ENCODE peak calls at places on chromosomes 7 and 10, in eight cellular contexts. U is keratinocyte, T is neuronal stem cell, F is IMR-90, M is GM23248, G is MM.1S, L is H9, K is fibroblast of lung. Y is an unnamed sample.

GRCh38 chr7:17022915-17023314 is 141.1 kb upstream of the AGR3 start:
- DNase-seq in K (no peak), T (no peak), U (no peak), M (no peak), G (no peak), L (no peak), F (no peak), Y (no peak)

GRCh38 chr10:117631276-117632151 is 89.0 kb downstream of the EMX2 start:
- DNase-seq in K (no peak), T (no peak), F (no peak), U (no peak), L (no peak), G (no peak), M (no peak), Y (no peak)

GRCh38 chr7:123208793-123209192 is 9.0 kb upstream of the SLC13A1 start:
- DNase-seq in U (no peak), K (no peak), F (no peak), M (no peak), G (peak), L (no peak), T (no peak), Y (peak)

GRCh38 chr7:1123721-1124120 is 35.8 kb downstream of the GPER1 start:
- DNase-seq in G (no peak), U (no peak), K (peak), T (peak), M (peak), F (peak), L (peak), Y (no peak)

GRCh38 chr10:133611079-133611478 is 15.5 kb downstream of the FRG2B start:
- DNase-seq in T (no peak), L (no peak), K (no peak), G (no peak), M (no peak), F (no peak), U (no peak), Y (no peak)

GRCh38 chr7:105325225-105325904 is 63.4 kb downstream of the SRPK2 start:
- DNase-seq in T (no peak), F (no peak), M (no peak), G (no peak), U (no peak), K (no peak), L (no peak), Y (peak)

GRCh38 chr7:112211348-112211907 is 4.9 kb downstream of the ZNF277 start:
- DNase-seq in T (no peak), L (no peak), F (peak), K (peak), M (peak), G (no peak), U (no peak), Y (no peak)

GRCh38 chr10:11884706-11885423 is 61.7 kb downstream of the PROSER2 start:
- DNase-seq in L (no peak), U (no peak), F (no peak), M (no peak), T (no peak), K (no peak), G (no peak), Y (no peak)

GRCh38 chr7:24942226-24942625 is 37.8 kb downstream of the OSBPL3 start:
- DNase-seq in M (no peak), F (no peak), U (no peak), G (no peak), L (no peak), K (no peak), T (no peak), Y (no peak)

GRCh38 chr7:517848-518629 is 1.6 kb downstream of the PDGFA start:
- DNase-seq in M (peak), L (no peak), G (no peak), K (peak), U (no peak), F (peak), T (peak), Y (no peak)

GRCh38 chr10:49552277-49552676 is 13.4 kb upstream of the ERCC6 start:
- DNase-seq in T (no peak), U (peak), K (peak), M (peak), L (no peak), G (no peak), F (peak), Y (no peak)

GRCh38 chr10:99341860-99342517 is 12.8 kb downstream of the CNNM1 start:
- DNase-seq in M (peak), F (peak), U (no peak), K (peak), L (no peak), G (peak), T (no peak), Y (no peak)

GRCh38 chr7:44445986-44446671 is 44.3 kb downstream of the NUDCD3 start:
- DNase-seq in U (no peak), M (no peak), G (no peak), L (no peak), T (no peak), K (no peak), F (no peak), Y (no peak)

GRCh38 chr7:44977304-44977858 is 1.4 kb downstream of the MYO1G start:
- DNase-seq in G (no peak), L (no peak), M (peak), F (no peak), K (no peak), U (no peak), T (no peak), Y (peak)

GRCh38 chr10:4685495-4685894 is 140.5 kb upstream of the AKR1E2 start:
- DNase-seq in F (no peak), G (no peak), M (no peak), T (no peak), K (peak), U (no peak), L (no peak), Y (no peak)

GRCh38 chr7:957418-958220 is 3.1 kb upstream of the ADAP1 start:
- DNase-seq in L (peak), U (no peak), T (no peak), G (no peak), F (no peak), M (no peak), K (no peak), Y (no peak)

GRCh38 chr10:75233444-75234016 is 2.2 kb downstream of the COMTD1 start:
- DNase-seq in G (no peak), L (no peak), F (no peak), M (peak), T (no peak), K (no peak), U (no peak), Y (peak)

GRCh38 chr7:27723086-27723485 is 16.9 kb upstream of the TAX1BP1 start:
- DNase-seq in L (no peak), U (no peak), F (no peak), T (no peak), G (no peak), M (peak), K (peak), Y (peak)

GRCh38 chr10:1229574-1229973 is 173.4 kb downstream of the WDR37 start:
- DNase-seq in L (no peak), F (no peak), G (no peak), K (no peak), M (no peak), T (no peak), U (no peak), Y (no peak)

GRCh38 chr10:78071857-78072179 is 38.2 kb downstream of the RPS24 start:
- DNase-seq in F (no peak), T (no peak), G (no peak), L (no peak), K (no peak), U (no peak), M (no peak), Y (no peak)

GRCh38 chr7:37973915-37974314 is 53.5 kb downstream of the EPDR1 start:
- DNase-seq in T (no peak), U (no peak), L (no peak), M (no peak), F (no peak), G (no peak), K (peak), Y (no peak)

GRCh38 chr7:39825391-39825790 is 124.7 kb upstream of the CDK13 start:
- DNase-seq in G (peak), L (no peak), T (no peak), U (no peak), K (no peak), F (peak), M (no peak), Y (no peak)

GRCh38 chr10:118007773-118008172 is 39.0 kb downstream of the RAB11FIP2 start:
- DNase-seq in G (no peak), M (no peak), U (no peak), T (no peak), K (no peak), L (no peak), F (peak), Y (no peak)

GRCh38 chr10:124741922-124742417 is 2.2 kb downstream of the FAM53B start:
- DNase-seq in F (no peak), G (no peak), L (no peak), T (no peak), U (no peak), K (no peak), M (no peak), Y (peak)

GRCh38 chr10:102583435-102584417 is 60.6 kb upstream of the TRIM8 start:
- DNase-seq in K (peak), F (peak), L (peak), T (peak), U (peak), M (peak), G (peak), Y (peak)

GRCh38 chr7:131057015-131057518 is 270.6 kb upstream of the MKLN1 start:
- DNase-seq in K (peak), L (no peak), F (peak), M (peak), T (no peak), G (peak), U (no peak), Y (peak)

GRCh38 chr10:43689955-43690771 is 41.5 kb upstream of the ZNF32 start:
- DNase-seq in T (peak), K (peak), F (peak), M (peak), U (no peak), G (peak), L (peak), Y (peak)

GRCh38 chr7:66138994-66139752 is 24.5 kb downstream of the CRCP start:
- DNase-seq in M (peak), U (no peak), L (no peak), K (peak), F (peak), T (no peak), G (no peak), Y (no peak)

GRCh38 chr10:8053446-8054242 is 844 bp upstream of the GATA3 start:
- DNase-seq in F (peak), U (no peak), K (peak), T (peak), L (peak), M (peak), G (peak), Y (peak)

GRCh38 chr7:117875566-117875965 is 2.3 kb upstream of the CTTNBP2 start:
- DNase-seq in F (peak), G (peak), M (peak), U (no peak), K (peak), L (peak), T (peak), Y (no peak)

GRCh38 chr10:49240946-49241345 is 52.8 kb upstream of the TMEM273 start:
- DNase-seq in L (no peak), K (no peak), T (no peak), U (no peak), F (no peak), G (no peak), M (no peak), Y (no peak)

GRCh38 chr7:74043523-74043951 is 15.6 kb downstream of the ELN start:
- DNase-seq in G (no peak), F (peak), U (no peak), L (peak), M (peak), K (peak), T (no peak), Y (no peak)

GRCh38 chr7:2201686-2202360 is 30.9 kb downstream of the MAD1L1 start:
- DNase-seq in M (peak), L (peak), K (no peak), T (no peak), U (no peak), G (no peak), F (no peak), Y (no peak)

GRCh38 chr7:123608991-123609882 is 7.6 kb downstream of the ASB15 start:
- DNase-seq in K (no peak), L (no peak), T (no peak), U (no peak), F (no peak), G (no peak), M (no peak), Y (no peak)

GRCh38 chr10:62388328-62388727 is 14.2 kb downstream of the ZNF365 start:
- DNase-seq in F (no peak), T (no peak), G (no peak), M (no peak), K (no peak), L (peak), U (no peak), Y (no peak)

GRCh38 chr7:131031100-131031868 is 296.4 kb upstream of the MKLN1 start:
- DNase-seq in G (no peak), K (no peak), M (no peak), L (no peak), F (no peak), U (no peak), T (no peak), Y (no peak)

GRCh38 chr10:43594944-43595589 is 11.2 kb upstream of the ZNF485 start:
- DNase-seq in L (no peak), M (peak), F (peak), U (no peak), K (peak), G (peak), T (no peak), Y (peak)

GRCh38 chr7:92691578-92691977 is 101.4 kb upstream of the FAM133B start:
- DNase-seq in F (peak), U (no peak), T (no peak), L (no peak), G (peak), K (peak), M (peak), Y (peak)

GRCh38 chr10:6035101-6035834 is 26.9 kb downstream of the IL2RA start:
- DNase-seq in T (no peak), L (no peak), K (no peak), F (no peak), U (no peak), M (no peak), G (no peak), Y (no peak)

GRCh38 chr10:72061930-72062329 is 26.4 kb downstream of the SPOCK2 start:
- DNase-seq in G (no peak), L (no peak), T (no peak), F (no peak), M (no peak), U (no peak), K (no peak), Y (no peak)
- H2AFZ ChIP-seq in G (no peak), L (no peak), T (no peak), F (no peak), M (no peak), U (no peak), K (no peak), Y (no peak)

DNA sequence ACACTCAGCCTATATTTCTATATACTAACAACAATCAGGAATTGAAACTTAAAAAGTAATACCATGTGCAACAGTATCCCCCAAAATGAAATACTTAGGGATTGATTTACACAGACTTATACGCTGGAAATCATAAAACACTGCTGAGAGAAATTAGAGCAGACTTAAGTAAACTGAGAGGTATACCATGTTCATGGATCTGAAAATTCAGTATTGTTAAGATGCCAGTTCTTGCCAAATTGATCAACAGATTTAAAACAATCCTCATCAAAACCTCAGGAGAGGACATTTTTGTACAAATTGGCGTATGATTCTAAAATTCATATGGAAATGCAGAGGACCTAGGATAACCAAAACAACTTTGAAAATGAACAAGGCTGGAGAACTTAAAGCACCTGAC is 37.3 kb downstream of the DCLRE1C start:
- DNase-seq in G (no peak), T (no peak), M (no peak), L (no peak), K (no peak), U (no peak), F (no peak), Y (no peak)
- H2AFZ ChIP-seq in G (no peak), T (no peak), M (no peak), L (no peak), K (no peak), U (no peak), F (no peak), Y (no peak)

GRCh38 chr7:28939367-28939766 is 18.8 kb downstream of the TRIL start:
- DNase-seq in K (no peak), L (no peak), M (no peak), U (no peak), T (no peak), G (no peak), F (no peak), Y (no peak)
- H2AFZ ChIP-seq in K (no peak), L (no peak), M (no peak), U (no peak), T (peak), G (no peak), F (no peak), Y (no peak)

GRCh38 chr10:32149257-32149955 is 93.2 kb upstream of the KIF5B start:
- DNase-seq in F (peak), L (no peak), K (peak), M (peak), G (no peak), U (peak), T (no peak), Y (no peak)

GRCh38 chr10:32150532-32151101 is 94.4 kb upstream of the KIF5B start:
- DNase-seq in F (no peak), L (no peak), K (peak), M (no peak), U (no peak), G (no peak), T (no peak), Y (no peak)

GRCh38 chr10:32147730-32148129 is 91.5 kb upstream of the KIF5B start:
- DNase-seq in L (no peak), M (no peak), T (no peak), K (no peak), U (no peak), F (no peak), G (no peak), Y (no peak)

GRCh38 chr10:32146166-32146565 is 89.9 kb upstream of the KIF5B start:
- DNase-seq in M (no peak), U (no peak), F (no peak), L (no peak), T (no peak), G (no peak), K (no peak), Y (no peak)

DNA sequence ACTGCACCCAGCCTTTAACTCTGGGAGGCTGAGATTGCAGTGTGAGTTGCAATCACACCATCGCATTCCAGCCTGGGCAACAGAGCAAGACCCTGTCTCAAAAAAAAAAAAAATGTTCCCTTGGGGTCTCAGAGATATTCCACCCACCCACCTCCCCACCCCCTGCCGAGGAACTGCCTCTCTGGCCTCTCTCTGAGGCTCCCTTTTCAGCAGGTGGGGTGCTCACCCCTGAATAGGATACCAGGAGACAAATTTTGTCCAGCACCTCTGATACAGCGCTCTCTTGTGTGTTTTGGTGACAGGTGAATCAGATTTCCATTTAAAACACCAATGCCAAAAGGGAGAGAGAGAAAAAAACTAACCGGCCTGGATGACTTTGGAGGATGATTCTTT is 92.6 kb upstream of the KIF5B start:
- DNase-seq in M (no peak), G (no peak), L (no peak), K (no peak), U (no peak), F (no peak), T (no peak), Y (no peak)
- H2AFZ ChIP-seq in M (peak), G (no peak), L (no peak), K (no peak), U (peak), F (no peak), T (no peak), Y (no peak)

DNA sequence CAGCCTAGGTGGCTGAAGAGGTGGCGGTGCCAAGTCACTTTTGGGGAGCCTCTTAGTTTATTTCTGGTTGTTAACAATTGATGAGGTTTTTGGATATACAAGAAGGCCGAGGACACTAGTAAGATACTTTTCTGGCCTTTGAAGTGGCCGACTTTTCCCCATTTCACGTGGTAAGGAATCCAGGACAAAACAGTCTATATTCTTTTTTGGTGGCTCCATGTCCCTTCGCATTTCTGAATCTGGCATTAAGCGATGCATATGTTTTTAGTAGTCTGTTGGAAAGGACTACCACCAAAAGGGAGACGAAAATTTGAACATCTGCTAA is 1.4 kb downstream of the MLLT10 start:
- DNase-seq in M (peak), T (no peak), F (no peak), G (no peak), K (peak), L (no peak), U (no peak), Y (no peak)
- H2AFZ ChIP-seq in M (peak), T (peak), F (peak), G (no peak), K (no peak), L (no peak), U (peak), Y (no peak)

GRCh38 chr10:80268938-80269588 is 20.4 kb downstream of the MAT1A start:
- DNase-seq in L (no peak), M (no peak), T (no peak), G (no peak), U (no peak), K (no peak), F (no peak), Y (no peak)

GRCh38 chr10:80266513-80266863 is 23.0 kb downstream of the MAT1A start:
- DNase-seq in K (no peak), G (no peak), M (no peak), T (no peak), L (no peak), F (no peak), U (no peak), Y (no peak)

GRCh38 chr10:80268266-80268665 is 21.2 kb downstream of the MAT1A start:
- DNase-seq in K (no peak), M (peak), G (no peak), U (no peak), L (no peak), T (no peak), F (no peak), Y (no peak)

GRCh38 chr10:80264081-80265056 is 25.1 kb downstream of the MAT1A start:
- DNase-seq in T (no peak), M (no peak), F (no peak), U (no peak), L (no peak), G (no peak), K (no peak), Y (no peak)

DNA sequence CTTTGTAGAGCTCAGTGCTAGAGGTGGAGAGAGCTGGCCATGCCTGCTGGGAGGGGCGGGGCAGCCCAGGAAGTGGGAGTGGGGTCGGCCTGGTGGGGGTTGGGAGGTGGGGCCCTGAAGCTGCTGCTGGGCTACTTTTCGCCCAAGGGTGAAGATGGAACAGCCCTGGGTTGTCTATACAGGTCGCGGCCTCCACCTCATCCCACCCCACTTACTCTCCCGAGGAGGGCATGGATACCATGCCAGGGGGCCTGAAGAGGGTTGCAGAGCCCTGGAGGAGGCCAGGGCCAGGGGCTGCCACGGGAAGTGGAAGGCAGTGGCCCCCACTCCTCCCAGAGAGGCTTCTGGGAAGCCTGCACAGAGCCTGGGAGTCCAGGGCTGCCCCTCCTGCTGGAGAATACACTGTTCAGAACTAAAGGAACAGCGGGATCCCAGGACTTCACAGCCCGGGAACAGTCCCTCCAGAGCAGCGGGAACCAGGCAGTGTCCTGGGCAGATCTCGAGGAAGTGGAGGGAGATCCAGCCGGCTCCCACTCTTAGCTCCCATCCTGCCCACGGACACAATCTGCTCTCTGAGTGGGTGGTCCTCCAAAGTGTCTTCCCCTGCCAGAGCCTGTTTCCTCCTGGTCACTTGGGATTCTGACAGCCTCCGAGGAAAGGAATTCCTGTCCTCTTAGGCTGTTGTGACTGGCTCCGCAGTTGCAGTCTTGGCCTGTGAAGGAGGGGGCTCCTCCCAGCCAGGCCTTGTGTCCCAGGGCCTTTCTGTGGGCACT is 23.5 kb downstream of the MAT1A start:
- DNase-seq in F (no peak), K (no peak), G (no peak), U (no peak), M (no peak), L (peak), T (peak), Y (no peak)
- H2AFZ ChIP-seq in F (peak), K (no peak), G (no peak), U (no peak), M (no peak), L (no peak), T (peak), Y (no peak)

Y was measured in OCI-LY7.